ENCODE peak calls at places on chromosomes 3 and 15, in five cellular contexts. E is body of pancreas, W is A549, T is adrenal gland, V is HCT116. F is an unnamed sample.

GRCh38 chr3:133572158-133573053 is 1.1 kb upstream of the CDV3 start:
- DNase-seq in E (no peak), W (peak; percentile 32), T (no peak), V (no peak), F (no peak)

GRCh38 chr3:14525685-14526631 is 14.2 kb downstream of the GRIP2 start:
- DNase-seq in E (no peak), W (no peak), T (peak; percentile 46), V (no peak), F (peak; percentile 68)

GRCh38 chr3:70736009-70736408 is 423.6 kb upstream of the MDFIC2 start:
- DNase-seq in E (no peak), W (no peak), T (no peak), V (no peak), F (no peak)

GRCh38 chr15:89057506-89058133 is 30.6 kb upstream of the ABHD2 start:
- DNase-seq in E (peak; percentile 82), W (peak; percentile 80), T (peak; percentile 74), V (peak; percentile 45), F (peak; percentile 91)

GRCh38 chr3:58564456-58565160 is 12.6 kb downstream of the FAM107A start:
- DNase-seq in E (no peak), W (peak; percentile 17), T (no peak), V (no peak), F (no peak)

GRCh38 chr15:81001180-81002003 is 669 bp downstream of the TLNRD1 start:
- DNase-seq in E (peak; percentile 58), W (peak; percentile 60), T (peak; percentile 59), V (no peak), F (peak; percentile 79)

GRCh38 chr3:106765342-106765741 is 611.9 kb upstream of the CCDC54 start:
- DNase-seq in E (no peak), W (peak; percentile 14), T (no peak), V (peak; percentile 81), F (no peak)

GRCh38 chr3:132561003-132561402 is 36.1 kb upstream of the ACKR4 start:
- DNase-seq in E (no peak), W (no peak), T (no peak), V (no peak), F (no peak)

GRCh38 chr3:194642769-194643168 is 9.6 kb upstream of the TMEM44 start:
- DNase-seq in E (no peak), W (no peak), T (no peak), V (no peak), F (no peak)

GRCh38 chr3:42351221-42351620 is 59.2 kb downstream of the LYZL4 start:
- DNase-seq in E (no peak), W (no peak), T (no peak), V (no peak), F (no peak)

GRCh38 chr3:133413166-133414020 is 13.5 kb downstream of the BFSP2 start:
- DNase-seq in E (no peak), W (peak; percentile 31), T (no peak), V (no peak), F (no peak)

GRCh38 chr3:53030864-53031445 is 14.9 kb downstream of the SFMBT1 start:
- DNase-seq in E (no peak), W (no peak), T (no peak), V (no peak), F (no peak)

GRCh38 chr3:111910806-111911205 is 51.7 kb downstream of the PHLDB2 start:
- DNase-seq in E (no peak), W (no peak), T (no peak), V (no peak), F (no peak)

GRCh38 chr3:118593277-118593670 is 441.4 kb downstream of the IGSF11 start:
- DNase-seq in E (no peak), W (no peak), T (no peak), V (no peak), F (no peak)

GRCh38 chr3:149895339-149895738 is 75.4 kb downstream of the PFN2 start:
- DNase-seq in E (no peak), W (no peak), T (no peak), V (no peak), F (no peak)

GRCh38 chr3:151770941-151771340 is 37.2 kb downstream of the AADACL2 start:
- DNase-seq in E (peak; percentile 86), W (peak; percentile 74), T (peak; percentile 75), V (no peak), F (no peak)

GRCh38 chr3:60301142-60301541 is 950.1 kb downstream of the FHIT start:
- DNase-seq in E (no peak), W (no peak), T (no peak), V (no peak), F (no peak)

GRCh38 chr15:27845535-27846369 is 253.4 kb downstream of the OCA2 start:
- DNase-seq in E (no peak), W (no peak), T (no peak), V (no peak), F (no peak)

GRCh38 chr3:61979645-61980430 is 393.5 kb downstream of the FEZF2 start:
- DNase-seq in E (no peak), W (no peak), T (no peak), V (no peak), F (no peak)

GRCh38 chr3:14203521-14204079 is 25.0 kb downstream of the LSM3 start:
- DNase-seq in E (peak; percentile 71), W (peak; percentile 79), T (peak; percentile 79), V (peak; percentile 40), F (peak; percentile 83)

GRCh38 chr15:26634319-26634718 is 138.5 kb downstream of the GABRB3 start:
- DNase-seq in E (no peak), W (peak; percentile 53), T (no peak), V (no peak), F (no peak)

GRCh38 chr3:72722930-72723726 is 125.1 kb downstream of the SHQ1 start:
- DNase-seq in E (no peak), W (peak; percentile 26), T (no peak), V (no peak), F (no peak)

GRCh38 chr3:125437631-125438435 is 62.7 kb upstream of the ZNF148 start:
- DNase-seq in E (peak; percentile 52), W (peak; percentile 22), T (peak; percentile 39), V (peak; percentile 29), F (peak; percentile 71)

GRCh38 chr3:107899996-107900651 is 190.7 kb downstream of the CD47 start:
- DNase-seq in E (no peak), W (no peak), T (no peak), V (no peak), F (no peak)

GRCh38 chr3:158672293-158673176 is at the start of gene LXN:
- DNase-seq in E (peak; percentile 91), W (peak; percentile 89), T (peak; percentile 87), V (no peak), F (peak; percentile 88)
- TF ChIP-seq POLR2A in E (peak; percentile 49), W (peak; percentile 64), T (peak; percentile 68), V (no peak), F (peak; percentile 60)

GRCh38 chr3:32293908-32294307 is 55.4 kb downstream of the CMTM8 start:
- DNase-seq in E (no peak), W (no peak), T (no peak), V (no peak), F (no peak)
- H3K4me3 ChIP-seq in E (no peak overlapping the region), W (no peak overlapping the region), T (no peak overlapping the region), V (no peak overlapping the region), F (no peak overlapping the region)

GRCh38 chr3:183555541-183556081 is at the start of gene KLHL6:
- DNase-seq in E (no peak), W (no peak), T (peak; percentile 39), V (no peak), F (no peak)
- TF ChIP-seq POLR2A in E (no peak), W (no peak), T (no peak), V (no peak), F (no peak)

DNA sequence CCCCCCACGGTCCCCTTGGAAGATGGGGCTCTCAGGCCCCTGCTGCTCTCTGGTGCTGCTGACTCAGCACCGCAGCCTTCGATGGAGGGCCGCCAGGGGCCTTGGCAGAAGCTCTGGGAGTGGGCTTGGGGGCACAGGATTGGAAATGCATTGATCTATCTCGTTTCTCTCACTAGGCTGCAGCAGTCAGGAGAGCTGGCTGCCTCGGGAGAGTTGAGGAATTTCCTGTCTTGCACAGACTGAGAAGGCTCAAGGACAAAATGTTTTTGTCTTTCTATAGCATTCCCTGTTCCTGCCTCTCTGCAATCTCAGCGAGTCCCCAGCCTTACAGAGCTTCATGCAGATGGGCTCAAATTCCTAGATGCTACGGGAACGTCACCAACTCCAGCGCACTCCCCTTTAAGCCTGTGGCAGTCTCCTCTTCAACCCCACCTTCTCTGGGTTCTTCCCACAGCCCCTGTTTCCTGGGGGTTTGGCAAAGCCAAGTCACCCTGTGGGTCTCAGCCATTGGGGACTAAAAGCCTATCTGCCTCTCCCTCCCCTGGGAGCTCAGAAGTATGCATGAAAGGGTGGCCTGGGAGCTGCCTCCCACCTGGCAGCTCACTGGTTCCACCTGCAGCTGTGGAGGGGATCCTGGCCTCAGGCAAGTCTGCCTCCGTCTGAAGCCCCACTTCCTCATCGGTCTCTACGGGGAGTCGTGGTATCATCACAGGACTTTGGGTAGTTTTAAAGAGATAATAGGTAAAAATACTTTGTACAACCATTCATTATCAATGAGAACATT is 127.4 kb upstream of the HACD2 start:
- DNase-seq in E (no peak), W (no peak), T (no peak), V (no peak), F (no peak)
- H3K4me3 ChIP-seq in E (no peak overlapping the region), W (no peak overlapping the region), T (no peak overlapping the region), V (no peak overlapping the region), F (no peak overlapping the region)

DNA sequence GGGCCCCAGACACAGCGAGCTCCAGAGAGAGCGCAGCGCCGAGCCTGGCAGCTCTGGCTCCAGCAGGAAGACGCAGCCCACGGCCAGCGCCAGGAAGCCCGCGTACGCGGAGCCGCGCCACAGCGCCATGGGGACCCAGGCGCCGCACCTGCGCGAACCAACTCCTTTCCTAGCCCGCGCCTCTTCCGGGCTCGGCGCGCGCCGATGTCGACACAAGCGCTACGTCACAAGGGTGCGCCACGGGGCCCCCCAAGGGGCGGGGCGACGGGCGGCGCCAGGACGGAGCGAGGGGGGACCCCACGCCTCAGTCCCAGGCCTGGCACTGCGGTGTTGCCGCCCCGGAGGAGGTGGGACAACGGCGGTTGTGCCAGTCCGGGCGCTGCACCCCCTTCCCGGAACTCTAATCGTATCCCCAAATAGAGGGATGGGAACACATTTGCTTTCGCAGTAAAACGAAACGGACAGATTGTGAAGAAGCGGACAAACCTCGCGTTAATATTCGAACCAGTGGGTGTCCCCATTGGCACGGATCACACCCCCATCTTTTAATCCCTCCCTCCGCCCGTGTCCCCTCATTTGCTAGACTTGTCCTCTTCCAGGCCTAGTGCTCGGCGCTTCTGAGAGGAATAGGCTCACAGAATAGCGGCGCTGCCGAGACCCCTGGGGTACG is at the start of gene ADPGK:
- DNase-seq in E (peak; percentile 92), W (peak; percentile 96), T (peak; percentile 94), V (peak; percentile 78), F (peak; percentile 96)
- TF ChIP-seq POLR2A in E (peak; percentile 85), W (peak; percentile 92), T (peak; percentile 92), V (peak; percentile 84), F (peak; percentile 72)

DNA sequence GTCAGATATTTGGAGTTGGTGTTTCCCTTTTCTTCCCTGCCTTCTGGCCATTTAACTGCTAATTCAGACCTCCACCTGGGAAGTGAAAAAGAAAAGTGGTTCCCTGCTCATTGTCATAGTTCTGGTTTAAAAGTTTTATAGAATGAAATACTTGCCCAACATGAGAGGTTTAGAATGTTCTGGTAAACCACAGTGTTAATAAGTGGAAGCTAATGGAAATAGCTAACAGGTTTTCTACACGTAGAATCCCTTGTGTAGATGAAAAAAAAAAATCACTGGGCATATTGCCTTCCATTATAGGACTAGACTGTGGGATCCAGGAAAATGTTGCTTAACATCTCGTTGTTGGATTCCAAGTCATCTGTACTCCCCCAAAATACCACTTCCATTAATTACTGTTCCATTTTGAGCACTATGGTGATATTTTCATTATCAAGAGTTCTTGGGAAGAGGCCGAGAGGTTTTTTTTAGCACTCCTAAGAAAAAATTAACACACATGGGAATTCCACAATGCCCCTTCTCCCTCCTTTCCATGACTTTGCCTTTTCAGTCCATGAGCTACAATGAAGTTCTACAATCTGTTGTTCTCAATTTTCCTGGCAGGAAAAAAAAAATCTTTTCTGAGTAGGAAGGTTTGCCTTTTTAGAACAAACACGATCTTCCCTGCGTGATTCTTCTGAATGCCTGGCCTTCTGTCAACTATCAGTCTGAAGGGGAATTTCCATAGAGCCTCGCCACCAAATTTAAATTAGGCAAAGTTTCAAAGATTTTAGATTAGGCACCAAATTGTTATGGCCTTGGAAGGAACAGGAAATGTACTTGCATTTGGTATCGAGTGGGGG is 74.4 kb upstream of the CTDSPL start:
- DNase-seq in E (no peak), W (no peak), T (no peak), V (no peak), F (no peak)
- H3K4me3 ChIP-seq in E (no peak overlapping the region), W (no peak overlapping the region), T (no peak overlapping the region), V (no peak overlapping the region), F (no peak overlapping the region)

F was measured in sigmoid colon.